ENCODE peak calls at places on chromosomes 5 and 9, in six cellular contexts. J is K562, E is stomach, Z is esophagus squamous epithelium, T is uterus, L is breast epithelium. P is an unnamed sample.

GRCh38 chr5:81579525-81579924 is 171.4 kb downstream of the SSBP2 start:
- DNase-seq in Z (no peak), E (no peak), T (no peak), J (no peak), L (no peak), P (no peak)

GRCh38 chr5:136089804-136090203 is 42.8 kb upstream of the SMAD5 start:
- DNase-seq in Z (no peak), T (peak), J (no peak), E (no peak), L (no peak), P (no peak)

GRCh38 chr9:130243882-130244170 is 21.7 kb upstream of the HMCN2 start:
- DNase-seq in E (no peak), J (no peak), Z (no peak), L (no peak), T (no peak), P (no peak)

GRCh38 chr5:168975331-168975730 is 325.6 kb downstream of the SLIT3 start:
- DNase-seq in L (no peak), E (no peak), Z (no peak), J (no peak), T (no peak), P (no peak)

GRCh38 chr9:137087409-137087925 is 682 bp downstream of the MAN1B1 start:
- DNase-seq in J (no peak), L (no peak), E (no peak), Z (no peak), T (no peak), P (no peak)

GRCh38 chr5:96601811-96602244 is 60.3 kb upstream of the CAST start:
- DNase-seq in T (peak), Z (no peak), E (peak), L (no peak), J (peak), P (no peak)

GRCh38 chr9:123685489-123686083 is 244.3 kb downstream of the DENND1A start:
- DNase-seq in E (no peak), Z (no peak), T (no peak), J (no peak), L (no peak), P (no peak)

GRCh38 chr5:111278824-111279504 is 54.8 kb downstream of the CAMK4 start:
- DNase-seq in Z (no peak), E (peak), L (no peak), J (peak), T (no peak), P (peak)

GRCh38 chr5:109575506-109575905 is 114.2 kb upstream of the MAN2A1 start:
- DNase-seq in J (no peak), L (no peak), E (no peak), Z (no peak), T (no peak), P (no peak)

GRCh38 chr9:29806941-29807625 is 2233.8 kb upstream of the C9orf72 start:
- DNase-seq in Z (no peak), E (no peak), T (no peak), J (no peak), L (no peak), P (no peak)

GRCh38 chr5:175285263-175285662 is 158.7 kb downstream of the DRD1 start:
- DNase-seq in T (no peak), J (no peak), L (no peak), E (no peak), Z (no peak), P (no peak)

GRCh38 chr9:121765021-121765950 is 113.9 kb downstream of the DAB2IP start:
- DNase-seq in L (no peak), T (peak), Z (no peak), E (peak), J (no peak), P (no peak)

GRCh38 chr9:129886226-129887174 is 51.2 kb downstream of the USP20 start:
- DNase-seq in L (no peak), J (peak), E (no peak), Z (no peak), T (no peak), P (no peak)

GRCh38 chr5:90941002-90941720 is 382.6 kb downstream of the ADGRV1 start:
- DNase-seq in L (no peak), J (no peak), Z (no peak), E (no peak), T (no peak), P (no peak)

GRCh38 chr5:1751026-1751863 is 48.4 kb downstream of the MRPL36 start:
- DNase-seq in E (no peak), T (no peak), Z (no peak), J (no peak), L (peak), P (no peak)

GRCh38 chr5:73641811-73642210 is 15.8 kb downstream of the ARHGEF28 start:
- DNase-seq in J (no peak), Z (no peak), L (no peak), T (no peak), E (no peak), P (no peak)

DNA sequence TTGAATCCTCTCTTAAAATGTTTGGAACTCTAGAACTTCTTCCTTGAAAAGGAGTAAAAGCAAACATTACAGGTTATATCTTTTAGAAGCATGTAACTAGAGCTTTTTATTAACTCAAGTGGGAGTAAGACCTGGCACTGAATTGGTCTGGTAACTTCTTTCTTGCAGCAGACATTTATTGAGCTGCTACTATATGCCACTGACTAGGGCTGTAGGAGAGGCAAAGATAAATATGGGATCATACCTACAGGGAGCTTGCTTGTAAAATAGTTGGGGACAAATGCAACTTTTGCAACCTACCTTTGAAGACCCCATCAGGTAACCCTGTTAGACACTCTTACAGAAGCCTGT is 231.9 kb upstream of the TUT7 start:
- DNase-seq in J (no peak), L (no peak), E (no peak), Z (no peak), T (no peak), P (no peak)
- H3K4me3 ChIP-seq in J (no peak), L (peak), E (no peak), Z (no peak), T (peak), P (no peak)

GRCh38 chr5:42572313-42572712 is 149.1 kb downstream of the GHR start:
- DNase-seq in J (no peak), Z (no peak), L (no peak), T (no peak), E (no peak), P (no peak)

GRCh38 chr5:42573386-42573785 is 150.1 kb downstream of the GHR start:
- DNase-seq in L (no peak), T (no peak), J (no peak), Z (no peak), E (no peak), P (no peak)

GRCh38 chr5:42569953-42570548 is 146.8 kb downstream of the GHR start:
- DNase-seq in E (no peak), T (no peak), Z (no peak), J (no peak), L (no peak), P (no peak)

GRCh38 chr5:42570946-42571625 is 147.8 kb downstream of the GHR start:
- DNase-seq in E (no peak), Z (no peak), T (no peak), J (no peak), L (no peak), P (no peak)

GRCh38 chr5:42571626-42571960 is 148.4 kb downstream of the GHR start:
- DNase-seq in L (no peak), Z (no peak), T (no peak), J (no peak), E (no peak), P (no peak)
- TF ChIP-seq POLR2A in L (no peak), Z (no peak), T (no peak), J (no peak), E (no peak), P (no peak)

GRCh38 chr5:157187046-157187754 is 6.6 kb downstream of the ITK start:
- DNase-seq in L (no peak), J (no peak), T (no peak), E (no peak), Z (no peak), P (no peak)

GRCh38 chr5:157188270-157188669 is 7.6 kb downstream of the ITK start:
- DNase-seq in L (no peak), E (no peak), T (no peak), J (no peak), Z (no peak), P (no peak)

GRCh38 chr5:157184117-157184516 is 3.5 kb downstream of the ITK start:
- DNase-seq in J (no peak), L (no peak), E (no peak), T (no peak), Z (no peak), P (no peak)

GRCh38 chr5:157189223-157189622 is 8.6 kb downstream of the ITK start:
- DNase-seq in E (no peak), Z (no peak), L (no peak), J (no peak), T (no peak), P (no peak)

GRCh38 chr5:157186309-157187045 is 5.8 kb downstream of the ITK start:
- DNase-seq in L (no peak), E (no peak), Z (no peak), T (no peak), J (no peak), P (no peak)
- H3K4me3 ChIP-seq in L (no peak), E (no peak), Z (no peak), T (no peak), J (no peak), P (no peak)

DNA sequence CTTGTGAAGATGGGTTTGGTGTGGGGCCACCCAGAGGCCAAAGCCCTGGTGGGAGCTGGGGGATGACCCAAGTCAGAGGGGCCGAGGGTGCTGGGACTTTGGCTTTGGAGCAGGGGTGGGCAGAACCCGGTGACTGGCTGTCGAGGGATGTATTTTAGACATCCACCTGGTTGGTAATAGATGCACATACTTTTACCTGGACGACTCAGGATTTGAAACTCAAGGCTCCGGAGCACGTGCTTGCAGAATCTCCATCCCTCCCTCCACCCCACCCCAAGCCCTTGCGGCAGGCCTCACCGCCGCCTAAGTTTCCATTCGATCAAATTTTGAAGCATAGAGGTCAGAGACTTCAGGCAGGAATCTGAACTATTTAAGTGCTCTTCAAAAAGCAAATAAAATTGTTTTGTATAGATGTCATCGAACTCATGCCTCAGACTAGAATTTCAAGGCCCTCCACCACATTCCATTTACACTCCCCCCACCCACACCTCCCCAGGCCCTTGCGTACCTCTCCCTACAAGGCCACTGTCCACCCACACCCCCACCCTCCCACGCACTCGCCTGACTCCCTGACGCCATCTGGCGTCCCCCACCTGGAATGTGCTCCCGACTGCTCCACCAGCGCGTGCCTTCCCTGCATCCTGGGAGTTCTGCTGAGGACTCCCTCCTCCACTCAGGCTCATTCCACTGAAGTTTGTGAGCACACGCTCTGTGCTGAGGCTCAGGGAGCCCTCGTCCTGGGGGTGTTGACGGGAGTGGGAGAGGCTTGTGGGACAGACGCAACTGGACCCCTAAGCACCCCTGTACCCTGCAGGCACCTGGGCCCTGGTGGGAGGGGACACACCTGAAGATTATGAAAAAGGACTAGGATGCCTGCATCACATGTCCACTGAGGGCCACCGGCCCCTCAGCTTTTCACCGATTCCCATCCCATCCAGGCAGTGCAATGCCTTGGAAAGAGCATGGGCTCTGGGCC is 56.4 kb upstream of the RPL26L1 start:
- DNase-seq in T (peak), E (peak), Z (no peak), J (peak), L (no peak), P (no peak)
- TF ChIP-seq POLR2A in T (peak), E (no peak), Z (no peak), J (no peak), L (no peak), P (no peak)

GRCh38 chr9:92534199-92535159 is 1.3 kb downstream of the ECM2 start:
- DNase-seq in J (no peak), T (no peak), L (no peak), Z (no peak), E (no peak), P (no peak)

GRCh38 chr9:92535940-92536850 is at the start of gene ECM2:
- DNase-seq in Z (no peak), E (no peak), L (no peak), J (no peak), T (no peak), P (no peak)

GRCh38 chr9:92543972-92544371 is 8.2 kb upstream of the ECM2 start:
- DNase-seq in J (no peak), E (no peak), T (no peak), L (no peak), Z (no peak), P (no peak)

DNA sequence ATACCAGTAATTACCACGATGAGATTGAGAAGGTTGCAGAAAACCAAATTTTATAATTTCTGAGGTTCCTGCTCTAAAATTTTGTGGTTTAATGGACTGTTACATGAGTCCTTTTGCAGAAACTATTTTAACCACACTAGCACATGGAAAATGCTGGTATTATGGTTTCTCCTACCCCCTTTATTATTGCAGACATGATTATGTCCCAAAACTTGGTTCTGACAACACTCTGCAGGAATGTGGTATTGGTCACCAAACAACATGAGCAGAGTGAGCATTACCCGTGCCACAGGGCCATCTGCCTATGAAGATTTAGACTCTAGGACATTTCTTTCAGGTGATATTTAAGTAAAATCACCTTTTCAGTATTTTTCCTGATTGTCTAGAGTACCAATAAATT is 2.8 kb upstream of the ECM2 start:
- DNase-seq in T (no peak), E (no peak), J (no peak), L (no peak), Z (no peak), P (no peak)
- H3K4me3 ChIP-seq in T (no peak), E (no peak), J (no peak), L (no peak), Z (no peak), P (no peak)

GRCh38 chr5:148383564-148384388 is at the start of gene FBXO38:
- DNase-seq in Z (peak), L (peak), E (peak), T (peak), J (peak), P (peak)
- TF ChIP-seq POLR2A in Z (peak), L (peak), E (no peak), T (peak), J (peak), P (no peak)

GRCh38 chr5:141342773-141343172 is 856 bp upstream of the PCDHGA3 start:
- DNase-seq in L (no peak), E (no peak), J (no peak), T (no peak), Z (no peak), P (no peak)

GRCh38 chr5:141343242-141343952 is at the start of gene PCDHGA3:
- DNase-seq in L (no peak), T (no peak), E (no peak), J (peak), Z (no peak), P (no peak)

GRCh38 chr5:141343953-141344463 is 379 bp downstream of the PCDHGA3 start:
- DNase-seq in E (no peak), Z (no peak), T (no peak), J (no peak), L (no peak), P (no peak)

GRCh38 chr5:141338538-141339306 is at the start of gene PCDHGA2:
- DNase-seq in T (no peak), L (no peak), E (no peak), Z (no peak), J (peak), P (no peak)
- H3K4me3 ChIP-seq in T (peak), L (peak), E (peak), Z (peak), J (peak), P (peak)

P was measured in lower leg skin.